ENCODE peak calls at places on chromosomes 16 and 17, in four cellular contexts. X is HL-60, Z is T-helper 1 cell, M is A549. A is an unnamed sample.

GRCh38 chr17:4678448-4679026 is 25.4 kb downstream of the PELP1 start:
- DNase-seq in M (peak), X (peak), Z (no peak), A (no peak)

GRCh38 chr17:76410328-76410965 is 26.0 kb downstream of the SPHK1 start:
- DNase-seq in Z (no peak), X (no peak), M (no peak), A (no peak)

GRCh38 chr16:15822957-15823356 is 33.9 kb downstream of the MYH11 start:
- DNase-seq in M (no peak), Z (no peak), X (no peak), A (no peak)

GRCh38 chr16:2339521-2340484 is 725 bp downstream of the ABCA3 start:
- DNase-seq in Z (peak), X (peak), M (peak), A (no peak)

GRCh38 chr17:51046527-51047384 is 73.9 kb downstream of the SPAG9 start:
- DNase-seq in Z (no peak), X (no peak), M (peak), A (no peak)

GRCh38 chr17:82301916-82302497 is 15.4 kb downstream of the CD7 start:
- DNase-seq in M (no peak), Z (no peak), X (no peak), A (no peak)

GRCh38 chr17:44914698-44915271 is 515 bp downstream of the GFAP start:
- DNase-seq in X (no peak), Z (no peak), M (no peak), A (no peak)

GRCh38 chr17:4480929-4481898 is 17.5 kb upstream of the SPNS2 start:
- DNase-seq in Z (no peak), X (peak), M (no peak), A (no peak)

GRCh38 chr17:3980381-3980975 is 16.2 kb upstream of the ATP2A3 start:
- DNase-seq in M (no peak), X (no peak), Z (no peak), A (no peak)

GRCh38 chr17:33218657-33219298 is 74.3 kb downstream of the ASIC2 start:
- DNase-seq in X (no peak), M (no peak), Z (no peak), A (no peak)

GRCh38 chr17:64259922-64260321 is 3.1 kb downstream of the TEX2 start:
- DNase-seq in X (peak), Z (no peak), M (no peak), A (no peak)

GRCh38 chr17:82846061-82846691 is 6.4 kb upstream of the ZNF750 start:
- DNase-seq in X (no peak), M (no peak), Z (no peak), A (no peak)

GRCh38 chr17:39156491-39156890 is 5.1 kb upstream of the PLXDC1 start:
- DNase-seq in X (no peak), M (no peak), Z (no peak), A (no peak)

GRCh38 chr16:57889960-57890751 is 80.8 kb downstream of the CNGB1 start:
- DNase-seq in Z (no peak), M (no peak), X (no peak), A (no peak)

GRCh38 chr17:68011199-68011665 is 15.0 kb upstream of the C17orf58 start:
- DNase-seq in M (peak), X (no peak), Z (peak), A (peak)

A was measured in CD14-positive monocyte.